ENCODE peak calls at places on chromosomes 3 and 15, in four cellular contexts. E, I, H and M are unnamed samples.

GRCh38 chr3:65439641-65440040 is 599.1 kb downstream of the MAGI1 start:
- DNase-seq in E (no peak), I (no peak), H (peak), M (peak)

GRCh38 chr15:65791335-65792129 is 561 bp downstream of the DENND4A start:
- DNase-seq in E (peak), I (peak), H (peak), M (peak)

GRCh38 chr15:74294010-74294409 is 57.9 kb downstream of the CCDC33 start:
- DNase-seq in E (no peak), I (no peak), H (no peak), M (no peak)

GRCh38 chr3:185781759-185782158 is 43.1 kb downstream of the IGF2BP2 start:
- DNase-seq in E (no peak), I (no peak), H (no peak), M (no peak)

GRCh38 chr3:114608293-114608692 is 314.5 kb downstream of the TIGIT start:
- DNase-seq in E (no peak), I (no peak), H (no peak), M (no peak)

GRCh38 chr3:138941259-138941885 is 5.6 kb downstream of the FOXL2 start:
- DNase-seq in E (no peak), I (peak), H (no peak), M (no peak)

GRCh38 chr3:138203938-138204337 is 16.8 kb downstream of the ARMC8 start:
- DNase-seq in E (no peak), I (no peak), H (peak), M (no peak)

GRCh38 chr3:28286595-28286994 is 45.2 kb downstream of the CMC1 start:
- DNase-seq in E (no peak), I (peak), H (no peak), M (peak)

GRCh38 chr3:62084558-62084957 is 288.8 kb downstream of the FEZF2 start:
- DNase-seq in E (no peak), I (no peak), H (no peak), M (no peak)

GRCh38 chr3:115321396-115321795 is 174.3 kb upstream of the ZBTB20 start:
- DNase-seq in E (no peak), I (no peak), H (no peak), M (peak)

GRCh38 chr3:66572938-66573710 is 72.3 kb upstream of the LRIG1 start:
- DNase-seq in E (no peak), I (no peak), H (peak), M (no peak)

GRCh38 chr15:90588427-90588826 is 58.7 kb downstream of the CRTC3 start:
- DNase-seq in E (no peak), I (no peak), H (no peak), M (no peak)

GRCh38 chr3:42505849-42506410 is 3.5 kb downstream of the VIPR1 start:
- DNase-seq in E (peak), I (no peak), H (no peak), M (no peak)

GRCh38 chr3:11591401-11592266 is 52.1 kb downstream of the VGLL4 start:
- DNase-seq in E (no peak), I (no peak), H (peak), M (no peak)

GRCh38 chr3:8509961-8510360 is 8.3 kb downstream of the LMCD1 start:
- DNase-seq in E (no peak), I (no peak), H (no peak), M (no peak)

GRCh38 chr15:48555244-48555804 is 90.2 kb downstream of the FBN1 start:
- DNase-seq in E (no peak), I (no peak), H (no peak), M (no peak)

GRCh38 chr3:123634149-123635051 is 49.5 kb upstream of the HACD2 start:
- DNase-seq in E (no peak), I (no peak), H (no peak), M (no peak)

GRCh38 chr15:92924216-92924615 is 24.1 kb downstream of the CHD2 start:
- DNase-seq in E (no peak), I (no peak), H (peak), M (no peak)

GRCh38 chr15:62257991-62258390 is 92.9 kb upstream of the C2CD4B start:
- DNase-seq in E (no peak), I (no peak), H (no peak), M (no peak)

GRCh38 chr3:52036829-52037228 is 19.5 kb downstream of the DUSP7 start:
- DNase-seq in E (no peak), I (no peak), H (no peak), M (no peak)

GRCh38 chr3:23662079-23662617 is 143.6 kb upstream of the UBE2E1 start:
- DNase-seq in E (no peak), I (no peak), H (no peak), M (no peak)

GRCh38 chr3:153615863-153616262 is 453.8 kb downstream of the RAP2B start:
- DNase-seq in E (no peak), I (no peak), H (no peak), M (no peak)

GRCh38 chr15:74758736-74759135 is 10.1 kb downstream of the CYP1A2 start:
- DNase-seq in E (no peak), I (no peak), H (no peak), M (no peak)

GRCh38 chr3:23696842-23697241 is 108.9 kb upstream of the UBE2E1 start:
- DNase-seq in E (no peak), I (no peak), H (no peak), M (no peak)

GRCh38 chr3:98743071-98743470 is 20.1 kb upstream of the ST3GAL6 start:
- DNase-seq in E (no peak), I (no peak), H (peak), M (no peak)

GRCh38 chr3:183653209-183654064 is 18.0 kb downstream of the KLHL24 start:
- DNase-seq in E (no peak), I (peak), H (no peak), M (no peak)

GRCh38 chr3:125359700-125360099 is 15.4 kb downstream of the ZNF148 start:
- DNase-seq in E (no peak), I (no peak), H (no peak), M (no peak)

GRCh38 chr3:27591321-27591711 is 107.1 kb upstream of the SLC4A7 start:
- DNase-seq in E (no peak), I (no peak), H (no peak), M (no peak)

GRCh38 chr3:93924491-93924890 is 49.2 kb downstream of the PROS1 start:
- DNase-seq in E (no peak), I (no peak), H (no peak), M (no peak)

GRCh38 chr3:36743821-36744220 is 20.5 kb downstream of the DCLK3 start:
- DNase-seq in E (no peak), I (no peak), H (no peak), M (no peak)

GRCh38 chr3:49723301-49723630 is 485 bp downstream of the GMPPB start:
- DNase-seq in E (no peak), I (peak), H (peak), M (peak)

GRCh38 chr15:60077581-60078359 is 73.7 kb downstream of the FOXB1 start:
- DNase-seq in E (no peak), I (no peak), H (no peak), M (no peak)

GRCh38 chr15:71596672-71597071 is 213.7 kb upstream of the NR2E3 start:
- DNase-seq in E (no peak), I (no peak), H (peak), M (no peak)

GRCh38 chr3:114464548-114464947 is 170.7 kb downstream of the TIGIT start:
- DNase-seq in E (no peak), I (no peak), H (no peak), M (peak)

GRCh38 chr15:50886139-50886467 is 22.4 kb upstream of the AP4E1 start:
- DNase-seq in E (no peak), I (no peak), H (no peak), M (no peak)

GRCh38 chr3:64223809-64224570 is 1.3 kb downstream of the PRICKLE2 start:
- DNase-seq in E (no peak), I (no peak), H (peak), M (no peak)

GRCh38 chr3:150635076-150635475 is 32.0 kb downstream of the SELENOT start:
- DNase-seq in E (no peak), I (no peak), H (no peak), M (no peak)

GRCh38 chr3:41290306-41290705 is 91.0 kb downstream of the CTNNB1 start:
- DNase-seq in E (no peak), I (no peak), H (no peak), M (no peak)

GRCh38 chr3:41290736-41291135 is 91.4 kb downstream of the CTNNB1 start:
- DNase-seq in E (no peak), I (no peak), H (no peak), M (no peak)

GRCh38 chr3:41288785-41289184 is 89.5 kb downstream of the CTNNB1 start:
- DNase-seq in E (no peak), I (no peak), H (no peak), M (no peak)

GRCh38 chr3:41286305-41286704 is 87.0 kb downstream of the CTNNB1 start:
- DNase-seq in E (no peak), I (no peak), H (no peak), M (no peak)
- TF ChIP-seq CTCF in E (no peak), I (no peak), H (no peak), M (no peak)

DNA sequence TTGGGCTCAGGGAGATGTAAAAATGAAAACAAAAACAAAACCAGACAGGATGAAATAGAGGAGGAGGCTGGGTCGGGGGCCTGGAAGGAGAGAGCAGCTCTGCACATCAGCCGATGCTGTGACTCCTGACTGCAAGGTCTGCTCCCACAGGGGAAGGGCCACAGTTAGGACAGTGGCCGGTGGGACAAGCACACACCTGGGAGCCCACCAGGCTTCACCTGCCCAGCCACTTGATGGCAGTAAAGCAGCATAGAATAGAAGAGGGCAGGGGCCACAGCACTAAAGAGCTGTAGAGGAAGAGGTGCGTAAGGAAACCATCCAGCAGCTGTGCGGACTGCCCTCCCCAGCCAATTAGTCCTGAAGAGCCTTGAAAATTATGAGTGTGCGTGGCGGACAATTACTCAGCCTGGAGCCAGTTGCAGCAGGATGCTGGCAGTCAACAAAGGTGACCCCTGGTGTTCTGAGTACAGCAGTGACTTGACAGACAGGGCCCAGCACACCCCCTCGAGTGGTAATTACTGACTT is 29.8 kb downstream of the ALS2CL start:
- DNase-seq in E (no peak), I (no peak), H (no peak), M (peak)
- TF ChIP-seq CTCF in E (peak), I (no peak), H (no peak), M (no peak)

GRCh38 chr3:127693336-127693843 is 20.6 kb downstream of the ABTB1 start:
- DNase-seq in E (no peak), I (no peak), H (no peak), M (no peak)

GRCh38 chr3:127691974-127692373 is 19.2 kb downstream of the ABTB1 start:
- DNase-seq in E (no peak), I (no peak), H (no peak), M (no peak)

GRCh38 chr3:127697531-127698240 is 24.9 kb downstream of the ABTB1 start:
- DNase-seq in E (peak), I (peak), H (peak), M (peak)

GRCh38 chr3:127692501-127693335 is 20.0 kb downstream of the ABTB1 start:
- DNase-seq in E (no peak), I (no peak), H (no peak), M (no peak)

GRCh38 chr3:127694467-127695215 is 21.9 kb downstream of the ABTB1 start:
- DNase-seq in E (no peak), I (no peak), H (peak), M (no peak)
- TF ChIP-seq CTCF in E (peak), I (no peak), H (peak), M (no peak)

GRCh38 chr15:41019174-41019573 is 65.9 kb downstream of the CHAC1 start:
- DNase-seq in E (no peak), I (no peak), H (no peak), M (no peak)

GRCh38 chr15:41020311-41020710 is 67.0 kb downstream of the CHAC1 start:
- DNase-seq in E (no peak), I (no peak), H (no peak), M (no peak)

GRCh38 chr15:41020829-41021228 is 67.6 kb downstream of the CHAC1 start:
- DNase-seq in E (no peak), I (no peak), H (no peak), M (no peak)

GRCh38 chr15:41017051-41017735 is 63.9 kb downstream of the CHAC1 start:
- DNase-seq in E (no peak), I (no peak), H (no peak), M (no peak)

GRCh38 chr15:41018534-41018933 is 65.3 kb downstream of the CHAC1 start:
- DNase-seq in E (no peak), I (no peak), H (peak), M (no peak)
- TF ChIP-seq CTCF in E (peak), I (no peak), H (peak), M (no peak)

DNA sequence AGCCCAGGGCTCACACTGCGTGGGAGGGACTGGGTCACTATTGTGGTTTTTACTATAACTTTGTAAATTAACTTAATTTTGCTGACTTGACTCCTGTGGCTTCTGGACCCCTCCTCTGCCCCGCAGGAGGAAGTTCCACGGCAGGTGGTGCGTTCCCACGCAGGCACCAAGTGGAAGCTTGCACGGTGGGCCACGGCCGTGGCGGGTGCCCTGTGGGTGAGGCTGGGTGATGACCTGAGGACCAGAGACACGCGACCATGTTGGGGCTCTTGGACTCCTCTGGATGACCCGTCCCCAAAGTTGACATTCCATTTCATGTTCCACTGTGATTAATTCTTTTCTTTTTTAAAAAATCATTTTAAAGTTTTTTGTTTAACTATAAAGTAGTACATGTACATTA is 89.0 kb downstream of the FBLN2 start:
- DNase-seq in E (no peak), I (no peak), H (no peak), M (no peak)
- TF ChIP-seq CTCF in E (no peak), I (no peak), H (no peak), M (no peak)

GRCh38 chr3:126369490-126369889 is 12.3 kb upstream of the KLF15 start:
- DNase-seq in E (no peak), I (no peak), H (no peak), M (no peak)
- TF ChIP-seq CTCF in E (no peak), I (no peak), H (no peak), M (no peak)

GRCh38 chr3:179027326-179027900 is 44.2 kb downstream of the ZMAT3 start:
- DNase-seq in E (no peak), I (no peak), H (no peak), M (no peak)
- TF ChIP-seq CTCF in E (no peak), I (no peak), H (no peak), M (no peak)

GRCh38 chr15:63600001-63600645 is 2.9 kb downstream of the FBXL22 start:
- DNase-seq in E (no peak), I (no peak), H (peak), M (no peak)

GRCh38 chr15:63599401-63600000 is 2.3 kb downstream of the FBXL22 start:
- DNase-seq in E (no peak), I (peak), H (peak), M (peak)

GRCh38 chr15:63601727-63602185 is 4.6 kb downstream of the FBXL22 start:
- DNase-seq in E (no peak), I (peak), H (peak), M (peak)

GRCh38 chr15:63601026-63601726 is 4.0 kb downstream of the FBXL22 start:
- DNase-seq in E (no peak), I (peak), H (peak), M (peak)

DNA sequence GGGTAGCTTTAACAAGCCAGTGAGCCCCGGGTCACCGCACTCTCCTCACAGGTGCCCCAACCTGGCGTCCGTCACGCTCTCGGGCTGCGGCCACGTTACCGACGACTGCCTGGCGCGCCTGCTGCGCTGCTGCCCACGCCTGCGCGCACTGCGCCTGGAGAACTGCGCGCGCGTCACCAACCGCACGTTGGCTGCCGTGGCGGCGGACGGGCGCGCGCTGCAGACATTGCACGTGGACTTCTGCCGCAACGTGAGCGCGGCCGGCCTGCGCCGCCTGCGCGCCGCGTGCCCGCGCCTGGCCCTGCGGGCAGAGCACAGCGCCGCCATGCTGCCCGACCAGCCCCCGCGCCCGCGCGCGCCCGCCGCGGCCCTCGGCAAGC is 3.4 kb downstream of the FBXL22 start:
- DNase-seq in E (peak), I (peak), H (peak), M (peak)
- TF ChIP-seq CTCF in E (peak), I (no peak), H (peak), M (peak)